ENCODE peak calls at places on chromosomes 2 and 18, in eight cellular contexts. P is H54; F is effector memory CD8-positive, alpha-beta T cell; D is activated CD8-positive, alpha-beta T cell treated with anti-CD3 and anti-CD28 coated beads for 36 hours; V is foreskin keratinocyte; T is ACHN; S is naive B cell; B is Calu3. M is an unnamed sample.

GRCh38 chr2:17101596-17101995 is 416.6 kb downstream of the RAD51AP2 start:
- DNase-seq in V (no peak), S (no peak), F (no peak), D (no peak), P (no peak), T (no peak), B (no peak), M (no peak)

GRCh38 chr2:124804014-124804940 is 779.2 kb downstream of the CNTNAP5 start:
- DNase-seq in T (peak), F (no peak), B (no peak), D (no peak), V (no peak), P (peak), S (no peak), M (no peak)

GRCh38 chr2:188303363-188304031 is 11.8 kb downstream of the GULP1 start:
- DNase-seq in V (no peak), P (peak), F (no peak), D (no peak), T (no peak), B (peak), S (no peak), M (peak)

GRCh38 chr2:120691410-120691809 is 44.3 kb upstream of the GLI2 start:
- DNase-seq in V (no peak), P (no peak), B (no peak), S (no peak), T (no peak), F (no peak), D (no peak), M (no peak)

GRCh38 chr18:13454363-13455150 is 236.0 kb downstream of the LDLRAD4 start:
- DNase-seq in T (no peak), S (no peak), F (no peak), B (no peak), P (no peak), V (no peak), D (no peak), M (no peak)

GRCh38 chr2:232502513-232502900 is 14.9 kb upstream of the ECEL1 start:
- DNase-seq in T (no peak), S (peak), V (no peak), P (no peak), B (no peak), D (peak), F (no peak), M (no peak)

GRCh38 chr2:149313512-149313972 is 16.8 kb upstream of the LYPD6 start:
- DNase-seq in S (no peak), P (peak), F (no peak), D (peak), V (peak), B (peak), T (peak), M (peak)

GRCh38 chr2:212619954-212620353 is 81.4 kb upstream of the ERBB4 start:
- DNase-seq in F (no peak), P (no peak), D (no peak), S (no peak), V (peak), B (no peak), T (no peak), M (no peak)

GRCh38 chr2:45732946-45733345 is 81.5 kb downstream of the PRKCE start:
- DNase-seq in P (no peak), D (no peak), T (no peak), V (no peak), S (no peak), B (no peak), F (no peak), M (peak)

GRCh38 chr2:219369447-219369861 is 18.3 kb downstream of the DNPEP start:
- DNase-seq in P (no peak), T (no peak), B (no peak), V (peak), F (no peak), D (no peak), S (no peak), M (no peak)

GRCh38 chr2:180110469-180110868 is 103.4 kb upstream of the CWC22 start:
- DNase-seq in V (no peak), B (no peak), F (no peak), S (no peak), T (no peak), P (no peak), D (no peak), M (no peak)

GRCh38 chr2:80454628-80455027 is 150.1 kb upstream of the LRRTM1 start:
- DNase-seq in B (no peak), P (no peak), T (no peak), V (no peak), F (no peak), D (no peak), S (no peak), M (no peak)

GRCh38 chr18:54742654-54743053 is 85.6 kb upstream of the RAB27B start:
- DNase-seq in P (peak), S (no peak), D (no peak), B (no peak), T (no peak), F (no peak), V (no peak), M (no peak)

GRCh38 chr2:44351676-44352075 is 9.6 kb downstream of the PREPL start:
- DNase-seq in F (no peak), S (no peak), D (no peak), V (no peak), B (no peak), P (no peak), T (no peak), M (no peak)

GRCh38 chr2:151947524-151948165 is 119.4 kb upstream of the ARL5A start:
- DNase-seq in D (no peak), P (no peak), T (peak), V (peak), S (peak), B (no peak), F (no peak), M (no peak)

GRCh38 chr2:64586883-64587481 is 62.9 kb downstream of the AFTPH start:
- DNase-seq in P (no peak), V (no peak), B (no peak), S (peak), D (no peak), F (no peak), T (peak), M (peak)

GRCh38 chr18:58268849-58269248 is 224.8 kb downstream of the NEDD4L start:
- DNase-seq in S (no peak), F (no peak), D (no peak), P (peak), T (peak), V (peak), B (peak), M (no peak)

GRCh38 chr2:6290626-6291025 is 575.1 kb downstream of the CMPK2 start:
- DNase-seq in S (no peak), D (no peak), V (no peak), F (no peak), B (no peak), T (no peak), P (no peak), M (no peak)

GRCh38 chr2:178327516-178327915 is 123.5 kb downstream of the PRKRA start:
- DNase-seq in B (no peak), F (no peak), T (no peak), S (no peak), P (no peak), V (no peak), D (no peak), M (no peak)

GRCh38 chr2:182381225-182381624 is 45.6 kb downstream of the PDE1A start:
- DNase-seq in B (no peak), D (no peak), V (no peak), F (no peak), S (no peak), P (no peak), T (no peak), M (no peak)

GRCh38 chr2:196971574-196972279 is 45.2 kb upstream of the PGAP1 start:
- DNase-seq in F (no peak), V (no peak), P (no peak), T (no peak), S (no peak), B (no peak), D (peak), M (no peak)

GRCh38 chr2:122528061-122528460 is 772.6 kb downstream of the TSN start:
- DNase-seq in P (no peak), V (no peak), B (no peak), D (no peak), T (no peak), S (no peak), F (no peak), M (no peak)

GRCh38 chr2:172106128-172106961 is 3.6 kb upstream of the DLX2 start:
- DNase-seq in F (no peak), D (peak), S (no peak), P (no peak), T (peak), B (peak), V (no peak), M (peak)

GRCh38 chr18:62331581-62332436 is 6.7 kb downstream of the TNFRSF11A start:
- DNase-seq in V (no peak), P (no peak), F (no peak), D (no peak), T (no peak), S (no peak), B (no peak), M (no peak)

GRCh38 chr2:64325852-64326577 is 127.9 kb upstream of the LGALSL start:
- DNase-seq in D (peak), F (peak), B (no peak), S (peak), P (no peak), V (no peak), T (no peak), M (no peak)

GRCh38 chr18:23071285-23071684 is 64.0 kb upstream of the CABLES1 start:
- DNase-seq in D (peak), S (peak), P (no peak), T (no peak), B (no peak), V (no peak), F (peak), M (no peak)

GRCh38 chr2:43127941-43128561 is 98.4 kb downstream of the ZFP36L2 start:
- DNase-seq in B (no peak), V (no peak), F (no peak), S (no peak), D (no peak), P (no peak), T (no peak), M (no peak)

GRCh38 chr2:71455741-71456569 is 2.6 kb downstream of the DYSF start:
- DNase-seq in V (no peak), S (no peak), B (no peak), T (peak), F (no peak), P (no peak), D (no peak), M (no peak)

GRCh38 chr2:46184794-46185583 is 112.2 kb upstream of the EPAS1 start:
- DNase-seq in B (no peak), T (peak), V (no peak), S (no peak), D (no peak), F (no peak), P (no peak), M (no peak)

GRCh38 chr2:68345129-68345875 is 19.8 kb upstream of the PLEK start:
- DNase-seq in B (no peak), P (no peak), V (no peak), D (no peak), F (no peak), T (no peak), S (no peak), M (no peak)

GRCh38 chr18:907171-907879 is 2.7 kb downstream of the ADCYAP1 start:
- DNase-seq in D (peak), P (no peak), B (no peak), F (no peak), T (no peak), V (no peak), S (no peak), M (no peak)

GRCh38 chr2:9467687-9468086 is 6.7 kb upstream of the IAH1 start:
- DNase-seq in V (no peak), D (no peak), B (no peak), T (no peak), F (no peak), S (no peak), P (no peak), M (no peak)

GRCh38 chr2:165022781-165023180 is 67.5 kb upstream of the SLC38A11 start:
- DNase-seq in F (no peak), P (no peak), B (no peak), T (no peak), V (no peak), D (no peak), S (no peak), M (no peak)

GRCh38 chr2:237624565-237624964 is 2.8 kb upstream of the LRRFIP1 start:
- DNase-seq in D (peak), F (no peak), B (no peak), T (no peak), S (no peak), P (no peak), V (no peak), M (no peak)

GRCh38 chr18:71951021-71951420 is 593.1 kb downstream of the CBLN2 start:
- DNase-seq in P (no peak), D (no peak), S (no peak), B (no peak), T (no peak), V (no peak), F (no peak), M (no peak)

GRCh38 chr2:237456200-237456731 is 30.8 kb upstream of the MLPH start:
- DNase-seq in V (no peak), T (no peak), S (no peak), P (peak), F (no peak), B (no peak), D (no peak), M (peak)

GRCh38 chr2:127128508-127128907 is 21.6 kb upstream of the BIN1 start:
- DNase-seq in T (no peak), V (no peak), F (no peak), D (no peak), S (no peak), B (peak), P (peak), M (no peak)

GRCh38 chr2:6231166-6231565 is 539.0 kb downstream of the SOX11 start:
- DNase-seq in D (no peak), P (no peak), T (no peak), B (no peak), F (no peak), V (no peak), S (no peak), M (no peak)

M was measured in SJSA1.